ENCODE peak calls at places on chromosomes 4 and X, in six cellular contexts. Y, T, E, J, C and R are unnamed samples.
A peak's percentile ranks its signal among the peaks of the same experiment; 100 is the strongest.

GRCh38 chr4:30718889-30719252 is 1.3 kb upstream of the PCDH7 start:
- DNase-seq in Y (peak; percentile 71), T (no peak), E (peak; percentile 12), J (no peak), C (no peak), R (no peak)

GRCh38 chr4:147678121-147678520 is 5.8 kb downstream of the PRMT9 start:
- DNase-seq in Y (no peak), T (no peak), E (no peak), J (no peak), C (no peak), R (peak; percentile 15)

GRCh38 chr4:163694385-163694784 is 199.9 kb downstream of the TMA16 start:
- DNase-seq in Y (no peak), T (no peak), E (peak; percentile 84), J (no peak), C (no peak), R (peak; percentile 36)

GRCh38 chr4:106898621-106899230 is 137.4 kb downstream of the DKK2 start:
- DNase-seq in Y (no peak), T (peak; percentile 20), E (peak; percentile 56), J (peak; percentile 75), C (peak; percentile 39), R (peak; percentile 54)

GRCh38 chr4:1530356-1530755 is 124.1 kb upstream of the NKX1-1 start:
- DNase-seq in Y (peak; percentile 46), T (no peak), E (no peak), J (no peak), C (no peak), R (no peak)

GRCh38 chr4:53693408-53693807 is 102.1 kb upstream of the LNX1 start:
- DNase-seq in Y (no peak), T (no peak), E (peak; percentile 20), J (no peak), C (no peak), R (no peak)

GRCh38 chr4:16140520-16141249 is 56.9 kb upstream of the PROM1 start:
- DNase-seq in Y (no peak), T (no peak), E (peak; percentile 99), J (no peak), C (peak; percentile 63), R (peak; percentile 99)

GRCh38 chr4:73759357-73759756 is 19.0 kb downstream of the CXCL8 start:
- DNase-seq in Y (no peak), T (no peak), E (no peak), J (no peak), C (no peak), R (no peak)

GRCh38 chr4:169662226-169662625 is 41.8 kb downstream of the CLCN3 start:
- DNase-seq in Y (no peak), T (no peak), E (no peak), J (no peak), C (no peak), R (no peak)

GRCh38 chr4:48017108-48017527 is 546 bp downstream of the NIPAL1 start:
- DNase-seq in Y (peak; percentile 91), T (peak; percentile 37), E (peak; percentile 80), J (peak; percentile 35), C (no peak), R (peak; percentile 54)

GRCh38 chrX:136708348-136708747 is 60.4 kb downstream of the CD40LG start:
- DNase-seq in Y (no peak), T (no peak), E (peak; percentile 27), J (peak; percentile 22), C (no peak), R (no peak)

GRCh38 chr4:158282252-158282651 is 72.0 kb downstream of the TMEM144 start:
- DNase-seq in Y (no peak), T (no peak), E (peak; percentile 26), J (no peak), C (no peak), R (no peak)

GRCh38 chrX:77298790-77299189 is 148.4 kb upstream of the FGF16 start:
- DNase-seq in Y (no peak), T (no peak), E (no peak), J (no peak), C (no peak), R (no peak)

GRCh38 chr4:123893746-123894095 is 497.1 kb downstream of the SPRY1 start:
- DNase-seq in Y (no peak), T (no peak), E (no peak), J (no peak), C (no peak), R (peak; percentile 63)

GRCh38 chr4:87506974-87507701 is 22.0 kb downstream of the SPARCL1 start:
- DNase-seq in Y (no peak), T (no peak), E (peak; percentile 80), J (no peak), C (no peak), R (no peak)